ENCODE peak calls at places on chromosomes 5 and 9, in six cellular contexts. L is right cardiac atrium, I is stomach, R is heart left ventricle, W is neural progenitor cell, F is cardiac muscle cell. U is an unnamed sample. For H3K4me1, the result is how much of the 10 kb centered on the place peaks cover.

GRCh38 chr9:71655778-71656177 is 112.5 kb downstream of the CEMIP2 start:
- DNase-seq in L (no peak), I (no peak), R (no peak), W (no peak), F (no peak), U (no peak)

GRCh38 chr9:125125523-125125922 is 17.8 kb downstream of the SCAI start:
- DNase-seq in L (no peak), I (no peak), R (no peak), W (no peak), F (no peak), U (no peak)

GRCh38 chr9:125440411-125440810 is 178.8 kb downstream of the GAPVD1 start:
- DNase-seq in L (no peak), I (peak), R (no peak), W (no peak), F (no peak), U (no peak)

GRCh38 chr5:157286761-157287211 is 20.9 kb downstream of the CYFIP2 start:
- DNase-seq in L (peak), I (no peak), R (peak), W (no peak), F (peak), U (no peak)

GRCh38 chr9:124206391-124206790 is 51.4 kb upstream of the NEK6 start:
- DNase-seq in L (no peak), I (no peak), R (no peak), W (no peak), F (no peak), U (no peak)

GRCh38 chr5:92580814-92581213 is 1000.2 kb downstream of the NR2F1-AS1 start:
- DNase-seq in L (no peak), I (no peak), R (no peak), W (no peak), F (no peak), U (no peak)

GRCh38 chr5:1051366-1051720 is 42.7 kb downstream of the NKD2 start:
- DNase-seq in L (peak), I (no peak), R (no peak), W (no peak), F (no peak), U (peak)

GRCh38 chr5:172632346-172633092 is 8.5 kb upstream of the NEURL1B start:
- DNase-seq in L (no peak), I (no peak), R (no peak), W (no peak), F (no peak), U (no peak)

GRCh38 chr9:127741831-127742434 is 6.8 kb upstream of the TOR2A start:
- DNase-seq in L (peak), I (peak), R (peak), W (peak), F (peak), U (no peak)

GRCh38 chr5:78929833-78930232 is 55.3 kb downstream of the ARSB start:
- DNase-seq in L (no peak), I (no peak), R (no peak), W (no peak), F (no peak), U (no peak)

GRCh38 chr5:36733183-36733582 is 126.8 kb downstream of the SLC1A3 start:
- DNase-seq in L (no peak), I (no peak), R (no peak), W (no peak), F (no peak), U (no peak)

GRCh38 chr9:25939116-25939515 is 260.9 kb upstream of the TUSC1 start:
- DNase-seq in L (no peak), I (no peak), R (no peak), W (no peak), F (no peak), U (no peak)

GRCh38 chr5:172897691-172898512 is 61.3 kb upstream of the RPL26L1 start:
- DNase-seq in L (no peak), I (no peak), R (peak), W (peak), F (no peak), U (peak)

GRCh38 chr5:144205141-144205551 is 34.5 kb downstream of the KCTD16 start:
- DNase-seq in L (peak), I (no peak), R (no peak), W (peak), F (peak), U (no peak)

GRCh38 chr5:67643531-67643930 is 446.9 kb upstream of the CD180 start:
- DNase-seq in L (no peak), I (no peak), R (no peak), W (no peak), F (no peak), U (no peak)

GRCh38 chr5:67644221-67644920 is 447.8 kb upstream of the CD180 start:
- DNase-seq in L (no peak), I (no peak), R (no peak), W (no peak), F (no peak), U (no peak)

GRCh38 chr5:67647772-67648171 is 451.2 kb upstream of the CD180 start:
- DNase-seq in L (no peak), I (no peak), R (no peak), W (no peak), F (no peak), U (no peak)

GRCh38 chr5:67652212-67652611 is 455.6 kb upstream of the CD180 start:
- DNase-seq in L (no peak), I (no peak), R (no peak), W (no peak), F (no peak), U (no peak)

GRCh38 chr5:67648201-67648671 is 451.6 kb upstream of the CD180 start:
- DNase-seq in L (peak), I (peak), R (peak), W (no peak), F (no peak), U (no peak)
- H3K4me1 ChIP-seq in L (under half), I (under half), R (under half), W (under half), F (under half), U (under half)

DNA sequence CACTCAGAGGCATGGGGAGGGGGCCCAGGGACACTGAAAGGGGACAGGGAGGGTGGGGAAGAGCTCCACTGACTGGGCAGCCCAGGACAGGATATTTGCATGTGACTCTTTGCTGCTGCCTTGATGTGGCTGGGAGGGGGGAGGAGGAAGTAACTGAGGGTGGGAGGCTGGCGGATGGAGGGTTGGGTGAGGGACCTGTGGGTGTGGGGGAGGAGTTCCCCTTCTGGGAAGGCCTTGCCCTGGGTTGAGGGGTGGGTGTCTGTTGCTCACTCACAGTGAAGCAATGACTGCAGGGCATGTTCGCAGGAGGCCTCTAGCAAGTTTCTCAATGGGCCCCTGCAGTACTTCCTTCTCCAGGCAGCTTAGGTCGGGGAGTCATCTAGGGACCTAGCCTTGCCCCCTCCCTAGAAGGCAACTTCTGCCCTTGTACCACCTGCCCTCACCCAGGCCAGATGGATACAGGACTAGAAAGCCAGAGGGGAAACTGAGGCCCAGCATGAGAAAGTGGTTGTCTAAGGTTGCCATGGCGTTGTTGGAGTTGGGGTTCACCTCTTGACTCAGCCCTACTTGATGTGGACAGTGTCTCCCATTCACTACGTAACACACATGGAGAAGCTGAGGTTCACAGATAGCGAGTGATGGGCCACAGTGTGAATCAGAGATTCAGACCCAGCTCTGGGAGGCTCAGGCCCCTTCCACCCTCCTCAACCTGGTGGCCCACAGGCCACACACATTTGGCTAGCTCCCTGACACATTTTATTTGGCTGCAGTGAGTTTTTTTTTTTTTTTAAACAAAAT is 3.0 kb downstream of the GRK6 start:
- DNase-seq in L (peak), I (peak), R (peak), W (no peak), F (no peak), U (no peak)
- H3K4me1 ChIP-seq in L (under half), I (half or more), R (under half), W (under half), F (under half), U (under half)

GRCh38 chr5:134071850-134072207 is 42.7 kb upstream of the TCF7 start:
- DNase-seq in L (no peak), I (no peak), R (no peak), W (no peak), F (no peak), U (no peak)
- H3K4me1 ChIP-seq in L (under half), I (under half), R (under half), W (under half), F (under half), U (under half)

DNA sequence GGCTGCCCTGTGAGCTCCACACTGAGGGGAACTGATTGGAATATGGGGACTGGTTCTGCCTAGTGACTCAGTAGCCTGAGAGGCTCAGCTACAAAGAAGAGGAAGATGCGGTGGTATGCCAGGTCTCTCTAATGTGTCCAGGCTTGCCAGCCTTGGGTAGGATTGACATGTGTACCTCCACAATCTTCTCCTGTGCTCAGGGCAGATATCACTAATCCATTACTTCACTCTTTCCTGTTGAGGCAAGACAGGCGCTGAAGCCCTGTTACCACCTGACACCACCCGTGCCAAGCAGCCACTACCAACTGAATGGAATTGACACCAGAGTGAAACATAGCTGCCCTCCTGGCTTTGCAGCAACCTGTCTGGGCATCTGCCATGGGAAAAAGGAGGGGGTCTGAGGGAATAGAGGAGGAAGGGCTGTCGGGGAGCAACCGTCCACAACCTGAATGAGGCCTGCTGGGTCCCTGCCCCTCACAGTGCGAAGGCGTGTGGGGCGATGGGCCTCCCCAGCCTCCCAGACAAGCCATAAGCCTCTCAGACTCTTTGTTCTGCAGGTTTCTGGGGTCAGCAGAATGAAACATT is 114.7 kb upstream of the CXCL14 start:
- DNase-seq in L (no peak), I (no peak), R (no peak), W (no peak), F (no peak), U (no peak)
- H3K4me1 ChIP-seq in L (under half), I (under half), R (under half), W (under half), F (under half), U (under half)

DNA sequence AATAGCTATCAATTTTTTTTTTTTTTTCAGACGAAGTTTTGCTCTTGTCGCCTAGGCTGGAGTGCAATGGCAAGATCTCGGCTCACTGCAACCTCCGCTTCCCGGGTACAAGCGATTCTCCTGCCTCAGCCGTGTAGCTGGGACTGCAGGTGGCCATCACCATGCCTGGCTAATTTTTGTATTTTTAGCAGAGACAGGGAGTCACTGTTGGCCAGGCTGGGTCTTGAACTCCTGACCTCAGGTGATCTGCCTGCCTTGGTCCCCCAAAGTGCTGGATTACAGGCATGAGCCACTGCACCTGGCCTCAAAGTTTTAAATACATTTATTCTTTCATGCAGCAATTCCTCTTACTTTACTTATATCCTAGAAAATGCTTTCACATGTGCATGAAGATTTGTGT is 17.6 kb downstream of the TRIM14 start:
- DNase-seq in L (no peak), I (no peak), R (no peak), W (no peak), F (no peak), U (no peak)
- H3K4me1 ChIP-seq in L (under half), I (under half), R (under half), W (under half), F (under half), U (under half)

GRCh38 chr9:100049551-100049950 is 49.2 kb downstream of the ERP44 start:
- DNase-seq in L (no peak), I (no peak), R (no peak), W (no peak), F (no peak), U (no peak)

GRCh38 chr9:100057624-100058023 is 41.2 kb downstream of the ERP44 start:
- DNase-seq in L (no peak), I (no peak), R (no peak), W (no peak), F (no peak), U (no peak)

GRCh38 chr9:100052375-100052774 is 46.4 kb downstream of the ERP44 start:
- DNase-seq in L (no peak), I (no peak), R (no peak), W (no peak), F (no peak), U (no peak)
- H3K4me1 ChIP-seq in L (under half), I (under half), R (under half), W (under half), F (under half), U (under half)

DNA sequence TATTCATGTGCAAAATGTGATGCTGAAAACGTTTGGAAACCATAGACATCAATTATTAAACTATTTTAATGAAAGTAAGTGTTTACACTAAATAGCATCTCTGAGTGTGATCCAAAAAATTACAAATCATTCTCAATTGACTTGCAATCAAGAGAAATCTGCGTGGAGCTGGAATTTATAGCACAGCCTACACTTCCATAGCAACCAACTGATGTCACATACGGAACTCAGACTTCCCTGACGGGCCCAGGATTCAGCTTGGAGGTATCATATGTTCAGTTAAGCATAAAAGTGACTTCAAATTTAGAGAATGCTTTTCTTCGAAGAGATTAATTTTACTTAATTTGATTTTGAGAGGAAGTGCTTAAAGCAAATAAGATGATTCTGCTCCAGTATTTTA is 94.5 kb upstream of the EQTN start:
- DNase-seq in L (no peak), I (no peak), R (no peak), W (no peak), F (no peak), U (no peak)
- H3K4me1 ChIP-seq in L (under half), I (under half), R (under half), W (under half), F (under half), U (under half)

GRCh38 chr9:99821187-99822095 is at the start of gene NR4A3:
- DNase-seq in L (peak), I (peak), R (peak), W (peak), F (peak), U (peak)
- H3K4me1 ChIP-seq in L (under half), I (half or more), R (under half), W (under half), F (under half), U (under half)

DNA sequence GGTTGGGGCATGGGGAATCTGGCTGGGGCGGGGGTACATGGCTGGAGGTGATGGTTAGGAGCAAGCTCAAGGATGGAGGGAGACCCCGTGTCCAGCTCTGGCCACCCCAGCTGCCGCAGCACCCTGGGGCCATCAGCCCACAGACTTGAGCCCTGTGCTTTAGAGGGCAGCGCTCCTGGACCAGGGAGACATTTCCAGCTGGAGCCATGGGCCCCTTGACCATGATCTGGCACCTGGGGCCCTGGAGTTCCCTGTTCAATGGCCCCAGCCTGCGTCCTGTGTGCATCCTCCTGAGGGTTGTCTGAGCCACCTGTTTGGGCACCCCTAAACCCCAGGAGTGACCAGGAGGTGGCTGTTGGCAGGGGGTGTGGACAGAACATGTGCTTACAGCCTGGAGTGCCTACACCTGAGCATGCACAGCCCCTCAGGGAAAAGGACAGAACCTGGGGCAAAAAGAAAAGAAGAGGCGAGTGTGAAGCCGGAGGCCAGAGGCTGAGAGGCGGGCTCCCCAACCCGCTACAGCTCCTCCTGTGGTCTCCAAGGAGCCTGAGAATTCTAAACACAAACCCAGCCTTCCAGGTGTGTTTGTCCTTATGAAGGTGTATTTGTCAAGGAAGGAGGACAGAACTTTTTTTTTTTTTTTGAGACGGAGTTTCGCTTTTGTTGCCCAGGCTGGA is 126.7 kb downstream of the C9orf50 start:
- DNase-seq in L (no peak), I (peak), R (no peak), W (peak), F (no peak), U (no peak)
- H3K4me1 ChIP-seq in L (under half), I (half or more), R (half or more), W (under half), F (under half), U (under half)

DNA sequence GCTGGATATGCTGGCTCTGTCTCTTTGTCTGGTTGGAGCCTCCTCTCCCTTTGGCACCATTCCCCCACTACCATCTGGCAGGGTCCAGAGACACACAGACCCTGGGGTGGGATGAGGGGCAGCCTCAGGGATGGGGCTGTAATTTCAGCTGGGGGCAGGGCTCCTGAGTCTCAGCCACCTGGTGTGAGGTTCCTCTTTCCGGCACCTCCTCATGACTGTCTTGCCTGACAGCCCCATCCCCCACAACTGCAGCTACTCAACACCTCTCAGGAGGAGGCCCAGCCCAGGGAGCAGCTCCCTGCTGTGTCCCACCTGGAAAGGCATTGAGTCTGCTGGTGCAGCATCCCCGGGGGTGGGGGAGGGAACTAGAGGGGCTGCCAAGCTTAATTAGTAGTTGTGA is 11.7 kb upstream of the RPS14 start:
- DNase-seq in L (no peak), I (no peak), R (no peak), W (no peak), F (peak), U (no peak)
- H3K4me1 ChIP-seq in L (under half), I (under half), R (under half), W (under half), F (under half), U (under half)